ENCODE peak calls at places on chromosomes 1 and 21, in six cellular contexts. C is non-pigmented ciliary epithelial cell, H is cerebellar cortex, R is NCI-H2029, I is midbrain, K is HEK293T. D is an unnamed sample.

GRCh38 chr1:201009967-201010645 is 13.4 kb downstream of the KIF21B start:
- DNase-seq in C (no peak), H (no peak), R (no peak), I (peak), K (no peak), D (no peak)

GRCh38 chr1:160834945-160835565 is 27.6 kb downstream of the CD244 start:
- DNase-seq in C (no peak), H (peak), R (peak), I (peak), K (peak), D (no peak)

GRCh38 chr1:71745326-71745725 is 537.0 kb downstream of the NEGR1 start:
- DNase-seq in C (no peak), H (no peak), R (no peak), I (no peak), K (no peak), D (no peak)

GRCh38 chr1:234987415-234988159 is 141.1 kb downstream of the TOMM20 start:
- DNase-seq in C (peak), H (peak), R (no peak), I (peak), K (no peak), D (no peak)

GRCh38 chr1:9580942-9581341 is 7.8 kb upstream of the TMEM201 start:
- DNase-seq in C (no peak), H (no peak), R (no peak), I (no peak), K (no peak), D (no peak)

GRCh38 chr1:53702287-53702805 is 36.6 kb downstream of the GLIS1 start:
- DNase-seq in C (no peak), H (no peak), R (no peak), I (no peak), K (no peak), D (no peak)

GRCh38 chr21:31158789-31159581 is 120.7 kb upstream of the KRTAP19-8 start:
- DNase-seq in C (no peak), H (no peak), R (no peak), I (peak), K (no peak), D (no peak)

GRCh38 chr1:184027751-184028682 is 9.5 kb downstream of the COLGALT2 start:
- DNase-seq in C (no peak), H (peak), R (no peak), I (no peak), K (no peak), D (no peak)

GRCh38 chr1:232667094-232667780 is 37.3 kb upstream of the SIPA1L2 start:
- DNase-seq in C (no peak), H (no peak), R (no peak), I (no peak), K (no peak), D (no peak)

GRCh38 chr1:202304370-202304769 is 37.4 kb downstream of the UBE2T start:
- DNase-seq in C (no peak), H (peak), R (no peak), I (no peak), K (no peak), D (no peak)

GRCh38 chr1:23634840-23635642 is 56.6 kb upstream of the RPL11 start:
- DNase-seq in C (no peak), H (peak), R (peak), I (peak), K (peak), D (peak)

GRCh38 chr1:62891961-62892562 is 108.1 kb downstream of the ATG4C start:
- DNase-seq in C (no peak), H (no peak), R (no peak), I (no peak), K (no peak), D (no peak)

GRCh38 chr1:41341756-41342562 is 19.3 kb upstream of the FOXO6 start:
- DNase-seq in C (no peak), H (no peak), R (peak), I (no peak), K (no peak), D (no peak)

GRCh38 chr21:41808846-41809245 is 42.0 kb upstream of the RIPK4 start:
- DNase-seq in C (no peak), H (no peak), R (no peak), I (no peak), K (no peak), D (no peak)

GRCh38 chr1:13967707-13968106 is 267.7 kb downstream of the PRDM2 start:
- DNase-seq in C (no peak), H (no peak), R (no peak), I (no peak), K (no peak), D (no peak)